ENCODE peak calls at places on chromosomes 6 and 20, in five cellular contexts. M is neural crest cell, B is epithelial cell of proximal tubule, V is psoas muscle, X is K562. N is an unnamed sample.

GRCh38 chr6:122014961-122015360 is 384.5 kb upstream of the HSF2 start:
- DNase-seq in M (no peak), B (no peak), V (no peak), X (no peak), N (no peak)

GRCh38 chr6:75210885-75211739 is 5.3 kb upstream of the COL12A1 start:
- DNase-seq in M (peak), B (no peak), V (no peak), X (peak), N (no peak)

GRCh38 chr6:37980222-37980595 is 160.7 kb downstream of the ZFAND3 start:
- DNase-seq in M (no peak), B (no peak), V (no peak), X (no peak), N (no peak)

GRCh38 chr6:125986295-125986955 is at the start of gene TRMT11:
- DNase-seq in M (peak), B (no peak), V (peak), X (peak), N (peak)

GRCh38 chr6:158619922-158620801 is 24.4 kb downstream of the DYNLT1 start:
- DNase-seq in M (no peak), B (no peak), V (no peak), X (no peak), N (no peak)

GRCh38 chr6:11492444-11493300 is 44.9 kb upstream of the TMEM170B start:
- DNase-seq in M (no peak), B (no peak), V (no peak), X (no peak), N (no peak)

GRCh38 chr6:69594405-69594804 is 202.4 kb downstream of the LMBRD1 start:
- DNase-seq in M (no peak), B (no peak), V (no peak), X (no peak), N (no peak)

GRCh38 chr6:25103603-25104002 is 167.8 kb upstream of the RIPOR2 start:
- DNase-seq in M (no peak), B (peak), V (no peak), X (no peak), N (no peak)

GRCh38 chr6:100633096-100633766 is 168.5 kb upstream of the SIM1 start:
- DNase-seq in M (no peak), B (peak), V (no peak), X (no peak), N (no peak)

GRCh38 chr6:27553123-27553904 is 80.4 kb upstream of the ZNF184 start:
- DNase-seq in M (peak), B (no peak), V (no peak), X (peak), N (no peak)

DNA sequence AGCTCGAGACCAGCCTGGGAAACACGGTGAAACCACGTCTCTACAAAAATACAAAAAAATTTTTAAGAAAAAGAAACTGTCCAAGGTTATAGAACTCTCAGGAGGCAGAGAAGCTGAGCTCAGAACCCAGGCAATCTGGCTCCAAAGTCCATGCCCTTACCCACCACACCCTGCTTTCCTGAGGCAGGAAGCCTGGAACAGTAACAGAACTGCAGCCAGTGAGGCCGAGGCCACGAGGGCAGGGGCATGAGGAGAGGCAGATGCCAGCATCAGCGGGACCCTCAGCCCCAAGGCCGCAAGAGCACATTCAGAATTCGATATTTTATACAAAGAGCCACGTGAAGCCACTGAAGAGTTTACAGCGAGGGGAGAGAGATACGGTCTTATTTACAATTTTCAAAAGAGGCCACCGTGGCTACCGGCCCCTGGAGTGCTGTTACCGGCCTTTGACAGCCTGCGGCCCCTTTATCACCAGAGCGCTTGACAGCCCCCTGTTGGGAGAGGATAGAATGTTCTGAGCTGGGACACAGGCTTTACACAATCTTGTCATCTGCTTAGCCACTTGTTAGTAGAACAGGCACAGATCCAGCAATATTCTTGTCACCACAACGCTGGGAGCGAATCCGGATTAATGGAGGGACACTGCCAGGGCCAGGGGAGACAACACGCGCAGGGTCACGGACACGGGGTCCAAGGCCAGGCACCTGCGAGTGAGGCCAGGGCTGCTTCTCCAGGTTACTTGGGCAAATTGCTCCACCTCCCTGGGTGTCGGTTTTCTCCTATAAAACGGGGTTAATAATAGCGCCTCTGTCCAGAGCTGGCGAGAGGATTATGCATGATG is 5.6 kb downstream of the SPATA2 start:
- DNase-seq in M (no peak), B (no peak), V (peak), X (no peak), N (peak)
- TF ChIP-seq CTCF in M (peak), B (peak), V (peak), X (peak), N (peak)

DNA sequence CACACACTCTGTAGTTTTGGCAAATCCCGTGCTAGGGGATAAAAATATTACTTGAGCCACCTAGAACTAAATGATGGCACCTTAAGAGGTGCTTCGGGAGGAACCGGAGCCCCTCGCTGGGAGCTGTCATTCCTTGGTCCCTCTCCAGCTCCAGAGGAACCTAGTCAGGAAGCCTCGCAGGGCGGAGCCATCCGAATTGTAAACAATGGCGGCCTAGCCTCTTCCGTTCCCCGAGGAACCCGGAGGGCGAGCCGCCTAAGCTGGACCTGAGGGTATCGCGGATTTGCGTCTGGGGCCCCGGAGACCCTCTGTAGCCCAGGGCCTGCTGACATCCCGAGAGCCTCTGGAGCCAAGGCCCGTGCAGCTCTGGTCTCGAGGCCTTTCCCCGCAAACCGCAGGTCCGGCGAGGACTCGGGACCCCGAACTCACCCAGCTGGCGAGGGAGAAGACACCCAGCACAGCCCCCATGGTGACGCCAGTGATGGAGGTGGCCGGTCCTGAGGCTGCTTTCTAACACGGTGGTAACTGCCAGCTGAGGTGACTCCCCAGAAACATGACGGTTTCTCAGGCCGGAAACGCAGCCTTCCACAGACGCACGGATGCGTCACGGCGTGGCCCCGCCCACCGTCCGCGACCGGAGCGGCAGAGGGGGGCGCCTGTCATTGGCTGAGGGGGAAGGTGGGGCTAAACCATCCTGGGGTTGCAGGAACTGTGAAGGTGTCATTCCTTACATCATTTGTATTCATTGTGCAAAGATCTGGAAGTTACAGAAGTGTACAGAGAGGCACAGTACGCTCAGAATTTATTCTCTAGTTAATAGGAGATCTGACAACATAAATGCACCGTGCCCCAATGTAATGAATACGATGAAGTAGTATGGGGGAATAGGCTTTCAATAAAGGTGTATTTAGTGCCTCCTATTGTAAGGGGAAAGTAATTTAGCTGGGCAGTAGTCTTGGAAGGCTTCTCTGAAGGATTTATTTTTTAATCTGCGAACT is at the start of gene SERINC3:
- DNase-seq in M (peak), B (peak), V (peak), X (peak), N (peak)
- TF ChIP-seq CTCF in M (no peak), B (peak), V (peak), X (peak), N (no peak)

GRCh38 chr6:77124604-77125003 is 338.7 kb downstream of the HTR1B start:
- DNase-seq in M (no peak), B (no peak), V (no peak), X (no peak), N (no peak)
- TF ChIP-seq CTCF in M (no peak), B (peak), V (no peak), X (no peak), N (no peak)

DNA sequence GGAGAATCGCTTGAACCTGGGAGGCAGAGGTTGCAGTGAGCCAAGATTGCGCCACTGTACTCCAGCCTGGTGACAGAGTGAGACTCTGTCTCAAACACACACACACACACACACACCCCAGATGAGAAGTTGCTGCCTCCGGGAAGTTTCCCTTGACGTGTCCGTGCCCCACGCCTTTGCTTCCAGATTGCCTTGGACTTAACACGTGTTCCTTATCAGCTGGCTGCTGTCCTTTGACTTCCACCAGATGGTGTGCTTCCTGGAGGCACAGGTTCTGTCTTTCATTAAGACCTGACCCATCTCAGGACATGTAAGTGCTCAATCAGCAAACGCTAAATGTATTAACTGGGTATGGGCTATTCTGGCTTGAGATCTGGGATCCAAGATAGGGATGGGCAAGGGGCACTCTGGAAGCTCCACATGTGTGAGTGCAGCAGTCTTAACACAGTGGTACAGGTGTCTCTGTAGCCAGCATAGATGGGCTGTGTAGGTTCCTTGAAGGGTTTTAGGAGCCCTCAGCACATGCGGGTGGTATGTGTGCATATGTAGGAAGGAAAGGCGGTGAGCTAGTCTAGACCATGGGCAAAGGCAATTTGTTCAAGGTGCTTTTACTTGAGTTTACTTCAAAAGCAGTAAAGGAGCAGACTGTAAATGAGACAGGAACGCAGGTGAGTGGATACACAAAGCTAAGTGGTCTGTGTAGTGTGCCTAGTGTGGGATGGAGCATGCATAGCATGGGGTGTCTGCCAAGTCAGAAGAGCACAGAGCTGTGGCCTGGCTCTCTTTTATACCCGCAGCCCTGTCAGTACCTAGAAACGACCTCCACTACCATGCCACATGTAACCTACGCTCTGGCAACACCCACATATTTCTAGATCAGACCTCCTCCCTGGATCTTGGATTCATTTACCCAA is 11.6 kb downstream of the PIGT start:
- DNase-seq in M (no peak), B (no peak), V (no peak), X (peak), N (no peak)
- TF ChIP-seq CTCF in M (no peak), B (no peak), V (no peak), X (peak), N (no peak)

GRCh38 chr6:89952696-89953095 is 58.4 kb downstream of the GJA10 start:
- DNase-seq in M (no peak), B (no peak), V (no peak), X (no peak), N (no peak)

GRCh38 chr6:89950446-89950845 is 56.2 kb downstream of the GJA10 start:
- DNase-seq in M (no peak), B (no peak), V (no peak), X (no peak), N (no peak)

GRCh38 chr6:89952361-89952680 is 58.1 kb downstream of the GJA10 start:
- DNase-seq in M (no peak), B (no peak), V (no peak), X (no peak), N (no peak)

GRCh38 chr6:89950879-89951391 is 56.7 kb downstream of the GJA10 start:
- DNase-seq in M (no peak), B (no peak), V (no peak), X (no peak), N (no peak)

DNA sequence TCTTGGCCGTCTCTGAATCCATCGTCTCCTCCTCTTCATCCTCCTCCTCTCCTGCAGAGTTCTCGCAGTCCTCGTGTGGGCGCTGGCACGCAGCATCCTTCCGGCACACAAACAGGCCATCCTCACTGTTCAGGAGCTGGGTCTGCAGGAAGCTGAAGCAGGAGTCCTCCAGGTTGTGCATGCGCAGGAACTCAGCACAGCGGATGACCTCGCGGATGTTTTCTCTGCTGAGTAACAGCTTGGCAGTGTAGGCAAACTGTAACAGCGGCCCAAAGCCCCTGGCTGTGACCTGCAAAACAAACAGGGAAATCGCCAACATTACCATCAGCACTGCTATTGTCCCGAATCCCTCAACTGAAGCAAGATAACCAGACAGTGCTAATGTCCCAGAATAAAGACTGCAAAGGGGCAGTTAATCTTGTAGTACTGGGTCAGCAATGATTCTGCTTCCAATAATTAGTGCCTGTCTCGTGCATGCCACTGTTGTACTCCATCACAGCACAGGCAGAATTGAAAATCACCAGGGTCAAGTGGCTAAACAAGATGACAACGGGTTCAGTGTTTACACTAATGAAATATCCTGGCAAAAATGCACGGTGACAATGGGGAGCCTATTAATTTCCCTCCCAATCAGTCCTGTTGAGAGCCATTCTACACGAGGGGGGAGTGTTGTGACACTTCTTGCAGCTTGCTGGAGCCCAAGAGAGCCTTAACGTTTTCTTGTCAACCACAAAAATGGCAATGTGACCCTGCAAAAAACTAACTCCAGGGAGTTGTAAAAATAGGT is 57.5 kb downstream of the GJA10 start:
- DNase-seq in M (no peak), B (no peak), V (no peak), X (no peak), N (no peak)
- TF ChIP-seq CTCF in M (peak), B (no peak), V (no peak), X (no peak), N (no peak)

GRCh38 chr6:136656121-136656520 is 105.9 kb upstream of the MAP7 start:
- DNase-seq in M (no peak), B (no peak), V (no peak), X (no peak), N (no peak)
- TF ChIP-seq CTCF in M (no peak), B (no peak), V (no peak), X (no peak), N (no peak)

DNA sequence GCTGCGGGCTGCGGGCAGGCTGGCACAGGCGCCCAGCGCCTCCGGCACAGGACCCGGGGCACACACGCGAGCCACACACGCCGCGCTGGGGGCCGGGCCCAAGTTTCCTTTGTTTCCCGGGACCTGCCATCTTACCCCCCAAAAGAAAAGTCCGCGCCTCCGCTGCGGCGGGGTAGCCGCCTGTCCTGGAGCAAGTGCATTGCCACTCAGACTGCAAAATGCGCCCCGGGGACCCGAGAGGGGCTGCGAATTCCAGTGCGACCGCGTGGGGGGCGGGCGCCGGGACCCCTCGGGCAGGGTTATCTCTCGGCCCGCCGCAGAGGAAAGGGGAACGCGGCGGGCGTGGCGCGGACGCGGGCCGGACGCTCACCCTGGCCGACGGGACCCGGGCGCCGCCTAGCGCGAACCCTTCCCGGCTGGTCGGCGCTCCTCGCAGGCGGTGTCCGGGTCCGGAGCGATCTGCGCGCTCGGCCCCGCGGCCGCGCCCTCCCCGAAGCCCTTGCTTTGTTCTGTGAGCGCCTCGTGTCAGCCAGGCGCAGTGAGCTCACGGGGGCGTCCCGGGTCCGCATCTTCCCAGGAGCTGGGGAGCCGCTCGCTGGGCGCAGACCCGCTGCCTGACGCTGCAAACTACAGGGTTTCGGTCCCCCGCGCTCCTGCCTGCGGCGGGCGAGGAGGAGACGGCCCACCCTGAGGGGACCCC is 620 bp upstream of the CD24 start:
- DNase-seq in M (peak), B (no peak), V (peak), X (peak), N (peak)
- TF ChIP-seq CTCF in M (peak), B (peak), V (peak), X (peak), N (no peak)

DNA sequence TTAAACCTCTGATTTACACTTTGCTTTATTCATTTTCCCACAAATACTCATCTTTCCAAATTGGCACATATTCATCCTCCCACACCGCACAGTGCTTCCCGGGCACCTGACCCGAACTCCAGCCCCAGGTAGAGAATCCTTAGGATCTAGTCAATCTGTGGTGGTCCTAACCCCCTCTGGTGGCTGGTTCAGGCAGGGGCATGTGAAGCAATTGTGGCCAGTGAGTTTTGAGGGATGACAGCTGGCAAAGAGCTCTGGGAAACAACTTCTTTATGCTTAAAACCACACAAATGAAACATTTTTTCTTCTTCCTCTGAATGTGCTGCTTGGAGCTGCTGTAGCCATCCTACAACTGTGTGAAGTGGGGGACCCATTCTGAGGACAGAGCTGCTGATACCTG is 54.7 kb downstream of the ELOVL5 start:
- DNase-seq in M (peak), B (no peak), V (no peak), X (no peak), N (peak)
- TF ChIP-seq CTCF in M (peak), B (peak), V (peak), X (peak), N (peak)

GRCh38 chr6:2841264-2842138 is at the start of gene SERPINB1:
- DNase-seq in M (peak), B (peak), V (peak), X (peak), N (peak)
- TF ChIP-seq CTCF in M (no peak), B (peak), V (no peak), X (peak), N (no peak)

DNA sequence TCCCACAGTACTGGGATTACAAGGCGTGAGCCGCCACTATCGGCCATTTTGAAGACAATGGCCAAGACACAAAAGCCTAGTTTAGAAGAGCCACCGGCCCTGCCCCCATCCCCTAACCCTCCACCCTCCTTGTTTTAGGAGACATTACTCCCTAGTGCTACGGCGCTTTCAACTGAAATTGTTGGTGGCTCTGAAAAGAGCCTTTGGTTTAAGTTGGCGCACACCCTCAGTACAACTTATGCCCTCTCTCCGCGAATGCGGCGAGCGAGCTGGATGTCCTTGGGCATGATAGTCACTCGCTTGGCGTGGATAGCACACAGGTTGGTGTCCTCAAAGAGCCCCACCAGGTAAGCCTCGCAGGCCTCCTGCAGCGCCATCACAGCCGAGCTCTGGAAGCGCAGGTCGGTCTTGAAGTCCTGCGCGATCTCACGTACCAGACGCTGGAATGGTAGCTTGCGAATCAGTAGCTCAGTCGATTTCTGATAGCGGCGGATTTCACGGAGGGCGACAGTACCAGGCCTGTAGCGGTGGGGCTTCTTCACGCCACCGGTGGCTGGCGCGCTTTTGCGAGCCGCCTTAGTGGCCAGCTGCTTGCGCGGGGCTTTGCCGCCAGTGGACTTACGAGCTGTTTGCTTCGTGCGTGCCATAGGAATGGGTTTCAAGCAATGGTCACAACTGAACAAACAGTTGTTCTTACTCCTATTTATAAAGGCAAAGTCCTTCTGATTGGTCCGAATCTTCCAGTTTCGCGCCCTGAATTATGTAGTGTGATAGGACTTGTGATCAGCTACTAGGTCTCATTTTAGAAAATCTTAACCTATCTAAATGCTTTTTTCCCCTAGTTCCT is 114.8 kb upstream of the BTN3A2 start:
- DNase-seq in M (peak), B (no peak), V (peak), X (peak), N (peak)
- TF ChIP-seq CTCF in M (peak), B (peak), V (peak), X (peak), N (peak)